ENCODE peak calls at places on chromosomes 7 and 10, in ten cellular contexts. G, N, B, K, R, L, A, Q, F and P are unnamed samples.

GRCh38 chr7:16644624-16644986 is 949 bp downstream of the ANKMY2 start:
- DNase-seq in R (peak), K (peak), Q (no peak), N (peak), F (peak), G (peak), A (peak), L (peak), B (peak), P (peak)

GRCh38 chr7:28592861-28593260 is 180.5 kb downstream of the CREB5 start:
- DNase-seq in L (no peak), Q (no peak), R (no peak), A (no peak), G (no peak), B (no peak), F (no peak), N (no peak), K (no peak), P (no peak)

GRCh38 chr10:21260793-21261149 is 264.7 kb downstream of the SKIDA1 start:
- DNase-seq in Q (no peak), K (peak), L (no peak), R (no peak), B (no peak), N (no peak), G (no peak), A (peak), F (no peak), P (no peak)

GRCh38 chr7:48112431-48113165 is 23.5 kb downstream of the UPP1 start:
- DNase-seq in R (no peak), K (peak), B (no peak), A (no peak), G (no peak), F (no peak), N (no peak), Q (no peak), L (no peak), P (no peak)

GRCh38 chr7:24123061-24123460 is 160.9 kb upstream of the NPY start:
- DNase-seq in Q (peak), L (no peak), R (no peak), G (no peak), F (no peak), K (peak), N (no peak), B (peak), A (no peak), P (no peak)

GRCh38 chr7:135756191-135756590 is 7.6 kb upstream of the FAM180A start:
- DNase-seq in R (no peak), B (no peak), A (no peak), L (no peak), F (no peak), K (no peak), G (no peak), Q (no peak), N (no peak), P (no peak)

GRCh38 chr7:46239856-46240255 is 318.8 kb upstream of the IGFBP3 start:
- DNase-seq in K (no peak), B (no peak), L (no peak), F (no peak), N (no peak), R (no peak), A (no peak), Q (no peak), G (no peak), P (no peak)

GRCh38 chr10:112283100-112283499 is at the start of gene TECTB:
- DNase-seq in A (no peak), Q (no peak), K (no peak), F (no peak), B (no peak), L (no peak), R (no peak), N (no peak), G (no peak), P (no peak)

GRCh38 chr10:79241990-79242619 is 105.2 kb upstream of the PPIF start:
- DNase-seq in L (peak), G (peak), R (no peak), B (peak), N (peak), F (no peak), Q (no peak), K (peak), A (peak), P (no peak)

GRCh38 chr10:124601431-124602120 is 140.0 kb downstream of the LHPP start:
- DNase-seq in F (no peak), Q (no peak), R (no peak), L (no peak), G (no peak), N (no peak), K (no peak), A (no peak), B (no peak), P (no peak)

GRCh38 chr10:11975795-11976194 is 66.8 kb downstream of the UPF2 start:
- DNase-seq in B (no peak), G (no peak), F (no peak), L (no peak), N (no peak), R (no peak), A (no peak), Q (no peak), K (no peak), P (no peak)

DNA sequence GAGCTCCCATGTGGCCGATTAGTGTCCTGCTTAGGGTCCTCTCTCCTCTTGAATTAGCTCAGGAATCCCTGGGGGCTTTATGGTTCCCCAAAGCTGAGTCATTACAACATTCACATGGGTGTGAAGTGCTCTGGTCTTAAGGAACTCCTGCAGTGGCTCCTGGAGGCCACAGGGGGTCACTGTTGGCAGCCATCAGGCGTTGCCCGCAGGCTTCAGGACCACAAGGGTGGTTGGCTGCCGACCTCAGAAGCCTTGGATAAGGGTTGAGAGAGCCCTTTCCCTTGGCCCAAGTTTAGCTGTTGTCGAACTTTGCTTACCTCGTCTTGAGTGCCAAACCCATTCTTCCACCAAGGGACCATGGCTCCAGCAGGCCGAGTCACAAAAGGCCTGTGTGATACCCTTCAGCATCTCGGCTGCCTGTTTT is 61.7 kb downstream of the SH2D4B start:
- DNase-seq in K (peak), A (peak), N (peak), L (peak), B (peak), F (no peak), Q (no peak), R (peak), G (peak), P (peak)
- TF ChIP-seq CTCF in K (peak), A (peak), N (peak), L (peak), B (peak), F (peak), Q (peak), R (peak), G (peak), P (peak)

GRCh38 chr7:97317575-97317974 is 200.1 kb downstream of the SDHAF3 start:
- DNase-seq in A (no peak), L (no peak), B (no peak), N (no peak), R (peak), G (no peak), Q (no peak), K (peak), F (no peak), P (no peak)

DNA sequence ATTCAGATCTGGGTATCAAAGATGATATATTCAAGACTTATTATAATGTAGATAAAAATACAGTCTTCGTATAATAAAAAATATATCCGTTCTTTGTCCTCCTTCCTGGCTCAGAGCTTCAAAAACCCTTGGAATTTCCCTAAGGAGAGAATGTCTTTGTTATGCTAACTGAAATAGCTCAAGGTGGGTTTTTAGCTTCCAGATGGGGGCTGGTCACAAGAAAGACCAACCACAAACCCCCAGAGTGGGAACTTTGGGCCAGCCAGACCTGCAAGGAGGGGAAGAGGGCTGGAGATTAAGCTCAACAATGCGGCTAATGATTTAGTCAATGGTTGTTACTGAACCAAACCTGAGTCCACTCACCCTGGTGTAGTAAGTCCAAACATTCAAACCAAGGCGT is 196.4 kb downstream of the SDHAF3 start:
- DNase-seq in A (peak), N (no peak), L (no peak), R (no peak), K (no peak), F (no peak), G (no peak), Q (no peak), B (no peak), P (no peak)
- TF ChIP-seq CTCF in A (no peak), N (no peak), L (no peak), R (no peak), K (no peak), F (no peak), G (no peak), Q (no peak), B (no peak), P (no peak)

DNA sequence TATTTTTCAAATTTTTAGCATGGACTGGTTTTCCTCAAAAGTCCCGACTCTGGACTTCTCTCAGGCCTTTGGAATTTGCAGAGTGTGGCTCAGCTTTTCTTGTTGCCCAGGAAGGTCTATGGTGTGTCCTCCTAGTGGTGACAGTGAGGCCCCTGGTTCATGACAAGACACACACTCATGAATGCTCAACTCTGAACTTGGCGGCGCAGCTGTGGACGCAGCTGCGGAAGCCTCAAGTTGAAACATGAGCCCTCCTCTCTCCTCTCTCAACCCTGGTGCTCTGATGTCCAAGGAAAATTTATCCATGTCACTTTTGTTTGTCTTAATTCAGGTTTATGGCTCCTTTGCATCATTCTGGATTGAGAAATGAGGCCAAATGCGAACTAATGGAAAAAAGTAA is 183.9 kb downstream of the HECW1 start:
- DNase-seq in K (peak), G (no peak), L (no peak), R (peak), B (no peak), N (no peak), A (no peak), F (no peak), Q (no peak), P (peak)
- TF ChIP-seq CTCF in K (no peak), G (no peak), L (no peak), R (no peak), B (peak), N (no peak), A (peak), F (no peak), Q (no peak), P (peak)

DNA sequence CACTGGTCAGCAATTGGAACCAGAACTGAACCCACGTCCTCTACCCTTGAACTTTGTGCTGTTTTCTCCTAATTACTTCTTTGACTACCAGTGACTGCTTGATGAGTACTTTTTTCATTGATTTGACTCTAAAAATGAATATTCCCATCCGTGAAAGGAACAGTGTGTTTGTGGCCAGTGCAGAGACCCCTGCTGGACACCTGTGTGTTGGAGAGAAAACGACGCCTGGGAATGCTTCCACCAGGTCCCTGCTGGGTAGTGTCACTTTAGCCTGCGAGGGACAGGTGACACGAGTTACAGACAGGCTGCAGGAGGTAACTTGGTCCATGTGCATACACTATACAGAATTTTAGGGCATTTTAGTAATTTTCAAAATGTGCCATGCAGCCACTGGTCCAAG is 6.8 kb upstream of the GJD4 start:
- DNase-seq in N (peak), A (no peak), F (no peak), K (no peak), B (no peak), L (no peak), G (no peak), Q (no peak), R (peak), P (no peak)
- TF ChIP-seq CTCF in N (peak), A (peak), F (no peak), K (peak), B (peak), L (no peak), G (peak), Q (peak), R (peak), P (peak)

DNA sequence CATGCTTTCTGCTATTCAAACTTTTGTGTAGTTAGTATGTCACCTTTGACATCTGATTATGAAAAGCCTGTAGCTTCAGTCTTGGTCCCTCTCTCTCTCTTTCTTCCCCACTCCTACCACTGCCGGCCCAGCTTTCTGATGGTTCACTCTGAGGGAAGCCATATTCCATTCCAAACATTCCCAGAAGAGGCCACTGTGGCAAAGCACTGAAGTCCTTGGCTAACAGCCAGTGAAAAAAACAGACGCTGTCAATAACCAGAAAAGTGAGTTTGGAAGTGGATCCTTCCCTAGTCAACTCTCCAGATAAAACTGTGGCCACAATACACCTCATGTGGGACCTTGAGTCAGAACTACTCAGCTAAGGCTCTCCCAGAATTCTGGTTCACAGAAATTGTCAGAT is 950.7 kb upstream of the PHF14 start:
- DNase-seq in L (no peak), Q (no peak), B (peak), A (peak), N (peak), K (no peak), G (no peak), F (peak), R (no peak), P (no peak)
- TF ChIP-seq CTCF in L (no peak), Q (no peak), B (no peak), A (peak), N (no peak), K (no peak), G (peak), F (no peak), R (no peak), P (no peak)

GRCh38 chr7:131489196-131489595 is 67.2 kb downstream of the PODXL start:
- DNase-seq in Q (no peak), R (no peak), L (no peak), B (no peak), G (no peak), N (no peak), A (no peak), K (no peak), F (no peak), P (no peak)

GRCh38 chr7:131487217-131487616 is 69.2 kb downstream of the PODXL start:
- DNase-seq in K (no peak), L (no peak), N (no peak), A (no peak), B (no peak), R (no peak), F (no peak), Q (no peak), G (no peak), P (no peak)

GRCh38 chr7:131489881-131490280 is 66.5 kb downstream of the PODXL start:
- DNase-seq in R (no peak), L (no peak), N (no peak), G (no peak), F (no peak), B (no peak), A (no peak), K (no peak), Q (no peak), P (no peak)

GRCh38 chr7:131486346-131486745 is 70.1 kb downstream of the PODXL start:
- DNase-seq in K (no peak), B (no peak), N (no peak), L (no peak), R (no peak), A (no peak), G (no peak), F (no peak), Q (no peak), P (no peak)

DNA sequence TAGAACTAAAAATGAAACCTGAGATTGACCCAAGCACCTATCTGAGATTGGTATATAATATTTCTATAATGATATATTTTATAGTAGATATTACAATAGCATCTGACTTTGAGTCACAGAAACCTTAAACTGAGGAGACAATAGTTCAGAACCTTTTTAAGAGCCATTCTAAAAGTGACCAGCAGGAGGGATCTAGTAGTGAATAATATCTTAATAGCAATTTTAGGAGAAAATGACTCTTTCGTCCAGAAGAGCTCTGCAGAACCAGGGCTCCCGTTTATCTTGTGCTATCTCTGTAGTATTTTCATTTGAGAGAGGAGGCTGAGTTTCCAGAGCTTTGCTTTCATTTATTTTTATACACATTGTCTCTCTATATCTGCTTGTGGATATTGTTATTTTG is 68.1 kb downstream of the PODXL start:
- DNase-seq in B (peak), A (no peak), R (no peak), N (no peak), L (no peak), K (no peak), G (no peak), F (no peak), Q (no peak), P (no peak)
- TF ChIP-seq CTCF in B (peak), A (peak), R (no peak), N (no peak), L (no peak), K (peak), G (no peak), F (no peak), Q (peak), P (no peak)

DNA sequence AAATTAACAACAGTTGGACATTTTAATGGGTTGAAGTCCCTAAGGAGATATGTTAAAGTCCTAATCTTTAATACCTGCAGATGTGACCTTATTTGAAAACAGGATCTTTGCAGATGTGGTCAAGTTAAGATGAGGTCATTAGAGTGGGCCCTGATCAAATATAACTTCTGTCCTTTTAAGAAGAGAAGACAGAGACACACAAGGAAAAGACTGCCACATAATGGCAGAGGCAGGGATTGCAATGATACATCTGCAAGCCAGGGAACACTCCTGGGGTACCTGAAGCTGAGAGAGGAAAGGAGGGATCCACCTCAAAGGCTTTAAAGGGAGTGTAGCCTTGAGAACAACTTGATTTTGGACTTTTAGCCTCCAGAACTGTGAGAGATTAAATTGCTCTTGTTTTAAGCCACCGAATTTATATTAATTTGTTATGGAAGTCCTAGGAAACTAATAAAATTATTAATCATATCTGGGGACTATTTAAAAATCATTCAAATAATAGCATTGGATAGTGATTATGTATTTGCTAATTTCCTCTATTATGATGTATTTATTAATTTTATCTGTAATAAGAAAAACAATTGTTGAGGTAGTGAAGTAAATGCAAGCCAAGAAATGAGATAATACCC is 700.0 kb upstream of the PCDH15 start:
- DNase-seq in N (peak), B (peak), F (peak), L (peak), A (peak), Q (no peak), K (peak), G (peak), R (peak), P (no peak)
- TF ChIP-seq CTCF in N (peak), B (peak), F (no peak), L (peak), A (peak), Q (no peak), K (peak), G (peak), R (peak), P (no peak)

GRCh38 chr10:987635-987905 is 664 bp upstream of the GTPBP4 start:
- DNase-seq in B (peak), K (peak), L (no peak), A (peak), F (peak), N (no peak), Q (no peak), R (no peak), G (no peak), P (no peak)

GRCh38 chr10:986137-986825 is 2.0 kb upstream of the GTPBP4 start:
- DNase-seq in F (no peak), B (no peak), R (no peak), G (no peak), L (no peak), A (no peak), Q (no peak), N (peak), K (peak), P (peak)

GRCh38 chr10:988667-989545 is 672 bp downstream of the GTPBP4 start:
- DNase-seq in A (no peak), N (no peak), K (peak), B (no peak), F (no peak), G (no peak), Q (no peak), R (no peak), L (no peak), P (no peak)

GRCh38 chr10:986881-987634 is 1.2 kb upstream of the GTPBP4 start:
- DNase-seq in G (no peak), A (no peak), L (no peak), F (no peak), R (no peak), K (peak), Q (no peak), N (no peak), B (no peak), P (no peak)

DNA sequence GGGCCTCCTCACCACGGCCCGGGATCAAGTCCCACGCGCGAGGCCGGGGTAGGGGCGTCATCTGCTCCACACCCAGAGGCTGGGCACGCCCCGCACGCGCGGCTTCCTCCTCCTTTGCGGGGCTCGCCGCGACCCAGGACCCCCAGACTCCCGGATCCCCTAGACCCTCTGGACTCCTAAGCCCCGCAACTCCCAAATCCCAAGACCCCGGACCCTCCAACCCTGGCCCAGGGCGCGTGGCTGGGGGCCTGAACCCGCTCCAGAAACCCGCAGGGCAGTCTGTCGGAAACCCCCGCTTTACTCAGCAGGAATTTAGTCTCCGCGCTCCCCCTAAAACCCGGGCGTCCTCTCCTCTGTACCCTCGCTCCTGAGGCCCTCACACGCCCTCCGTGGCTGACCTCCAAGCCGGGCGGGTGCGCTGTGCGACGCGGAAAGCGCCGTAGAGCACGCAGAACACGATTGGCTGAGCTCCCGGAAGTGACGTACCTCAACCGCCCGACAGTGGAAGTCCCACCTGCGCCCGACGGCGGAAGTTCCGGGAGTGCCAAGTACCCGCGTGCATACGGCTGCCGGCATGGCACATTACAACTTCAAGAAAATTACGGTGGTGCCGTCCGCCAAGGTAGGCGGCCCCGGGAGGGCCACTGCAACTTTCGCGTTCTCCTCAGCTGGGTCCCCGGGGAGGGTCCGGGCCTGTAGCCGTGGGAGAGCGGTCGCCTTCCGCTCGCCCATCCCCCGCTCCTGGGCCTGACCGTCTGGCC is at the start of gene GTPBP4:
- DNase-seq in Q (peak), G (peak), B (peak), R (peak), N (peak), K (peak), F (peak), A (peak), L (peak), P (peak)
- TF ChIP-seq CTCF in Q (peak), G (no peak), B (peak), R (peak), N (no peak), K (no peak), F (peak), A (peak), L (peak), P (peak)